ENCODE peak calls at places on chromosomes 7 and 10, in nine cellular contexts. Z, I, Q, B, L, G, F, R and D are unnamed samples.

GRCh38 chr7:94301024-94301588 is 93.6 kb upstream of the COL1A2 start:
- DNase-seq in Z (peak; percentile 97), I (peak; percentile 97), Q (no peak), B (peak; percentile 97), L (peak; percentile 78), G (peak; percentile 96), F (peak; percentile 87), R (peak; percentile 32), D (peak; percentile 53)

GRCh38 chr10:96046546-96046945 is 3.2 kb downstream of the CCNJ start:
- DNase-seq in Z (no peak), I (no peak), Q (no peak), B (no peak), L (no peak), G (no peak), F (no peak), R (no peak), D (no peak)

GRCh38 chr10:79139124-79139835 is 70.5 kb downstream of the ZMIZ1 start:
- DNase-seq in Z (peak; percentile 92), I (peak; percentile 92), Q (no peak), B (peak; percentile 82), L (peak; percentile 53), G (peak; percentile 96), F (no peak), R (no peak), D (no peak)

GRCh38 chr7:129055294-129055816 is 444 bp upstream of the TNPO3 start:
- DNase-seq in Z (no peak), I (no peak), Q (no peak), B (no peak), L (no peak), G (no peak), F (no peak), R (no peak), D (no peak)

GRCh38 chr7:90383422-90383821 is 19.8 kb upstream of the CLDN12 start:
- DNase-seq in Z (peak; percentile 35), I (no peak), Q (no peak), B (peak; percentile 54), L (no peak), G (peak; percentile 57), F (no peak), R (no peak), D (no peak)

GRCh38 chr7:5214236-5214635 is 24.2 kb downstream of the WIPI2 start:
- DNase-seq in Z (no peak), I (no peak), Q (no peak), B (no peak), L (no peak), G (no peak), F (no peak), R (no peak), D (no peak)

GRCh38 chr10:3239066-3239919 is 66.7 kb upstream of the PITRM1 start:
- DNase-seq in Z (peak; percentile 80), I (peak; percentile 44), Q (peak; percentile 36), B (peak; percentile 84), L (peak; percentile 83), G (peak; percentile 49), F (no peak), R (peak; percentile 88), D (peak; percentile 84)

GRCh38 chr7:111409714-111410422 is 152.4 kb downstream of the IMMP2L start:
- DNase-seq in Z (peak; percentile 68), I (peak; percentile 22), Q (no peak), B (peak; percentile 25), L (no peak), G (peak; percentile 68), F (no peak), R (no peak), D (no peak)

GRCh38 chr10:47261121-47261520 is 38.9 kb upstream of the GDF10 start:
- DNase-seq in Z (no peak), I (no peak), Q (peak; percentile 88), B (no peak), L (no peak), G (no peak), F (no peak), R (no peak), D (no peak)

GRCh38 chr7:41648506-41648905 is 54.4 kb downstream of the INHBA start:
- DNase-seq in Z (peak; percentile 12), I (no peak), Q (no peak), B (no peak), L (no peak), G (no peak), F (no peak), R (no peak), D (no peak)

DNA sequence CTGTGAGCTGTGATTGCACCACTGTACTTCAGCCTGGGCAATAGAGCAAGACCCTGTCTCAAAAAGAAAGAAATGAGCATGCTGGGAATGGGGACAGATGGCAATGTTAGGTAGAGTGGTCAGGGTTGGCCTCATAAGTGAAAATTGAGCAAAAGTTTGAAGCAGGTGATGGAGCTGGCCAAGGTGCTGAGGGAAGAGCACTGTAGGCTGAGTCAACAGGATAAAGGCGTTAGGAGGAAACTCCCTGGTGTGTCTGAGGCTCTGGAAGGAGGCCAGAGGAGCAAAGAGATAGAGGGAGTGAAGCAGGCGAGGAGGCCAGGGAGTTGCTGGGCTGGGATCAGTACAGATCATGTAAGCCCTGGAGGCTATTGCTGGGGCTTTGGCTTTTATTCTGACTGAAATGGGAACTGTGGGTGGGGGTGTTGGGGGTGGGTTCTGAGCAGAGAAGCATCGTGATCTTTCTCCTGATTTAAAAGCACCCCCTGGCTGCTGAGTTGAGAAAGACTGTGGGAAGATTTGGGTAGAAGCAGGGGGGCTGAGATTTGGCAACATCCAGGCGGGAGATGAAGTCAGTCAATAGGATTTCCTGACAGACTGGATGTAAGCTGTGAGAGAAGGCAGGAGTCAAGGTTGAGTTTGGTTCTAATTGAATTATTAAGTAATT is 52.5 kb upstream of the VKORC1L1 start:
- DNase-seq in Z (no peak), I (no peak), Q (no peak), B (peak; percentile 20), L (no peak), G (no peak), F (no peak), R (no peak), D (no peak)
- TF ChIP-seq CTCF in Z (no peak), I (no peak), Q (no peak), B (no peak), L (no peak), G (no peak), F (no peak), R (no peak), D (no peak)

DNA sequence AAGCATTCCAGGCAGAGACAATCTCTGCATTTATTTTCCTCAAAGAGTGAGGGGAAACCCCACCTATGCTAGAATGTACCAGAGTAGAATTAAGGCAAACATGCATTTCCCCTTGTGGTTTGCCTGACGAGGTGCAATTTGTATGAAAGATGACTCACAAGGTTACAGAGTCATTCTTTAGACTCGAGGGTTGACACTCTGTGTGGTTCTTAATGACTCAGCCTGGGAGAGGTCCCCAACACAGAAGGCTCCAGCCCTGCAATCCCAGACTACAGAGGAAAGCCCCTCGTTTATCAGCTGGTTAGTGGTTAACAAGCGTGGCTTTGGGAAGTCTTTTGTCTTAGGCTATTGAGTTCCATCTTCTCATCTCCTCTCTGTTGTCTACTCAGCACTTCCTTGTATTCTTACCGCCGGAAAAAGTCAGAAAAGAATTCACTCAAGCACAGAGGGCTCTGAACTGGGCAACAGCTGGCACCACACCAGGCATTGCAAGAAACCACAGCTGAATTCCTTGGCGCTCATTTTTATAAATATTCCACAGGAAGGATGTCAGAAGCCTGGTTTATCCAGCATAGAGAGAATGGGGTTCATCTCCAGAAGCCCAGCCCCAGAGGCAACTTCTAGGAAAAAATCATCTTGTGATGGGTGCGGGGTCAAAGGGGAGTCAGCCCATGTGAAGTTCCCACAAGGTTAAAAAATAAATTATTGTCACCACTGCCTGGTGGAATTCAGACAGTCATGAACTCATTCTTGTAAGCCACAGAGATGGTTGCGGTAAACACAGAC is 24.4 kb upstream of the SVIL start:
- DNase-seq in Z (peak; percentile 100), I (peak; percentile 100), Q (no peak), B (peak; percentile 99), L (no peak), G (peak; percentile 98), F (peak; percentile 91), R (peak; percentile 35), D (no peak)
- TF ChIP-seq CTCF in Z (peak; percentile 76), I (peak; percentile 58), Q (no peak), B (peak; percentile 60), L (no peak), G (peak; percentile 74), F (peak; percentile 24), R (no peak), D (no peak)

GRCh38 chr10:59285073-59285472 is 77.3 kb downstream of the FAM13C start:
- DNase-seq in Z (no peak), I (no peak), Q (no peak), B (no peak), L (peak; percentile 31), G (no peak), F (no peak), R (no peak), D (no peak)

GRCh38 chr10:59289809-59290208 is 72.5 kb downstream of the FAM13C start:
- DNase-seq in Z (no peak), I (no peak), Q (no peak), B (no peak), L (no peak), G (no peak), F (no peak), R (no peak), D (no peak)

GRCh38 chr10:59287587-59287986 is 74.8 kb downstream of the FAM13C start:
- DNase-seq in Z (no peak), I (no peak), Q (no peak), B (no peak), L (no peak), G (no peak), F (no peak), R (no peak), D (no peak)

GRCh38 chr10:59285848-59286247 is 76.5 kb downstream of the FAM13C start:
- DNase-seq in Z (no peak), I (no peak), Q (no peak), B (no peak), L (no peak), G (no peak), F (no peak), R (no peak), D (no peak)

GRCh38 chr10:59290448-59290847 is 71.9 kb downstream of the FAM13C start:
- DNase-seq in Z (no peak), I (no peak), Q (peak; percentile 4), B (no peak), L (no peak), G (no peak), F (no peak), R (peak; percentile 10), D (no peak)
- TF ChIP-seq CTCF in Z (no peak), I (peak; percentile 14), Q (peak; percentile 67), B (no peak), L (no peak), G (peak; percentile 15), F (no peak), R (no peak), D (no peak)

GRCh38 chr10:1655367-1655766 is 82.0 kb downstream of the ADARB2 start:
- DNase-seq in Z (no peak), I (no peak), Q (no peak), B (no peak), L (no peak), G (no peak), F (no peak), R (no peak), D (no peak)

GRCh38 chr10:1653321-1653720 is 84.0 kb downstream of the ADARB2 start:
- DNase-seq in Z (no peak), I (no peak), Q (no peak), B (no peak), L (no peak), G (no peak), F (no peak), R (no peak), D (no peak)

GRCh38 chr10:1657500-1657899 is 79.8 kb downstream of the ADARB2 start:
- DNase-seq in Z (no peak), I (no peak), Q (no peak), B (no peak), L (no peak), G (no peak), F (no peak), R (no peak), D (no peak)

GRCh38 chr10:1654247-1654646 is 83.1 kb downstream of the ADARB2 start:
- DNase-seq in Z (no peak), I (no peak), Q (no peak), B (no peak), L (no peak), G (no peak), F (no peak), R (no peak), D (no peak)

GRCh38 chr10:1654811-1655356 is 82.4 kb downstream of the ADARB2 start:
- DNase-seq in Z (no peak), I (no peak), Q (no peak), B (no peak), L (no peak), G (no peak), F (no peak), R (peak; percentile 16), D (no peak)
- TF ChIP-seq CTCF in Z (no peak), I (no peak), Q (no peak), B (no peak), L (no peak), G (no peak), F (no peak), R (no peak), D (no peak)